ENCODE peak calls at places on chromosomes 13 and 19, in eight cellular contexts. B is left ventricle myocardium inferior, S is cardiac muscle cell, F is fibroblast of pulmonary artery, K is pancreas, L is AG04450, Q is fibroblast of the aortic adventitia, C is BJ. O is an unnamed sample.

GRCh38 chr13:42786696-42787095 is 5.3 kb downstream of the FAM216B start:
- DNase-seq in B (no peak), S (peak; percentile 5), F (no peak), K (no peak), L (no peak), Q (peak; percentile 18), C (no peak), O (no peak)

GRCh38 chr13:101709952-101710351 is 257.5 kb downstream of the ITGBL1 start:
- DNase-seq in B (no peak), S (no peak), F (no peak), K (no peak), L (no peak), Q (no peak), C (no peak), O (no peak)

GRCh38 chr13:60261432-60262351 is 98.0 kb upstream of the DIAPH3 start:
- DNase-seq in B (no peak), S (peak; percentile 4), F (no peak), K (peak; percentile 43), L (no peak), Q (no peak), C (no peak), O (no peak)

GRCh38 chr19:17947815-17948473 is 15.1 kb downstream of the CCDC124 start:
- DNase-seq in B (peak; percentile 91), S (peak; percentile 99), F (peak; percentile 94), K (peak; percentile 96), L (peak; percentile 70), Q (peak; percentile 84), C (peak; percentile 50), O (peak; percentile 68)

GRCh38 chr19:37932985-37933953 is 26.3 kb downstream of the SIPA1L3 start:
- DNase-seq in B (peak; percentile 16), S (no peak), F (peak; percentile 34), K (peak; percentile 54), L (peak; percentile 6), Q (peak; percentile 24), C (no peak), O (no peak)

GRCh38 chr13:28744091-28744536 is 25.3 kb upstream of the SLC46A3 start:
- DNase-seq in B (no peak), S (no peak), F (peak; percentile 92), K (no peak), L (no peak), Q (peak; percentile 61), C (no peak), O (peak; percentile 73)

GRCh38 chr19:33405491-33406461 is 32.3 kb downstream of the CEBPG start:
- DNase-seq in B (peak; percentile 17), S (no peak), F (no peak), K (peak; percentile 68), L (no peak), Q (no peak), C (no peak), O (no peak)

GRCh38 chr13:114146629-114147028 is 14.2 kb upstream of the RASA3 start:
- DNase-seq in B (no peak), S (peak; percentile 45), F (no peak), K (peak; percentile 45), L (no peak), Q (no peak), C (no peak), O (no peak)

GRCh38 chr13:99405966-99406365 is 95.3 kb upstream of the TM9SF2 start:
- DNase-seq in B (no peak), S (no peak), F (no peak), K (no peak), L (no peak), Q (no peak), C (no peak), O (no peak)
- TF ChIP-seq CTCF in B (no peak), S (no peak), F (no peak), K (no peak), L (no peak), Q (no peak), C (no peak), O (no peak)

GRCh38 chr19:44848036-44848804 is 2.1 kb downstream of the NECTIN2 start:
- DNase-seq in B (no peak), S (peak; percentile 44), F (peak; percentile 63), K (no peak), L (no peak), Q (peak; percentile 49), C (no peak), O (no peak)
- H3K4me3 ChIP-seq in B (peak overlapping the region; percentile 100), S (peak overlapping the region; percentile 78), F (peak overlapping the region; percentile 97), K (peak overlapping the region; percentile 92), L (peak overlapping the region; percentile 94), Q (peak overlapping the region; percentile 91), C (peak overlapping the region; percentile 69), O (peak overlapping the region; percentile 97)

GRCh38 chr13:23512762-23513395 is 57.3 kb upstream of the TNFRSF19 start:
- DNase-seq in B (no peak), S (no peak), F (no peak), K (no peak), L (no peak), Q (no peak), C (no peak), O (no peak)
- TF ChIP-seq CTCF in B (no peak), S (peak; percentile 7), F (no peak), K (no peak), L (peak; percentile 25), Q (peak; percentile 29), C (no peak), O (no peak)

GRCh38 chr13:108917581-108917980 is 288.2 kb downstream of the MYO16 start:
- DNase-seq in B (no peak), S (no peak), F (peak; percentile 49), K (no peak), L (no peak), Q (peak; percentile 73), C (no peak), O (peak; percentile 59)

GRCh38 chr13:108915095-108915633 is 285.8 kb downstream of the MYO16 start:
- DNase-seq in B (no peak), S (peak; percentile 38), F (peak; percentile 71), K (no peak), L (peak; percentile 27), Q (peak; percentile 76), C (no peak), O (peak; percentile 26)

GRCh38 chr13:108919036-108919907 is 289.9 kb downstream of the MYO16 start:
- DNase-seq in B (no peak), S (no peak), F (no peak), K (no peak), L (no peak), Q (no peak), C (peak; percentile 54), O (no peak)

GRCh38 chr13:108911807-108912206 is 282.4 kb downstream of the MYO16 start:
- DNase-seq in B (no peak), S (no peak), F (no peak), K (no peak), L (no peak), Q (no peak), C (no peak), O (no peak)

GRCh38 chr13:108915634-108916497 is 286.5 kb downstream of the MYO16 start:
- DNase-seq in B (peak; percentile 58), S (peak; percentile 38), F (peak; percentile 91), K (peak; percentile 85), L (peak; percentile 65), Q (peak; percentile 96), C (no peak), O (peak; percentile 90)
- H3K4me3 ChIP-seq in B (peak overlapping the region; percentile 14), S (no peak overlapping the region), F (peak overlapping the region; percentile 1), K (no peak overlapping the region), L (no peak overlapping the region), Q (peak overlapping the region; percentile 42), C (no peak overlapping the region), O (no peak overlapping the region)

DNA sequence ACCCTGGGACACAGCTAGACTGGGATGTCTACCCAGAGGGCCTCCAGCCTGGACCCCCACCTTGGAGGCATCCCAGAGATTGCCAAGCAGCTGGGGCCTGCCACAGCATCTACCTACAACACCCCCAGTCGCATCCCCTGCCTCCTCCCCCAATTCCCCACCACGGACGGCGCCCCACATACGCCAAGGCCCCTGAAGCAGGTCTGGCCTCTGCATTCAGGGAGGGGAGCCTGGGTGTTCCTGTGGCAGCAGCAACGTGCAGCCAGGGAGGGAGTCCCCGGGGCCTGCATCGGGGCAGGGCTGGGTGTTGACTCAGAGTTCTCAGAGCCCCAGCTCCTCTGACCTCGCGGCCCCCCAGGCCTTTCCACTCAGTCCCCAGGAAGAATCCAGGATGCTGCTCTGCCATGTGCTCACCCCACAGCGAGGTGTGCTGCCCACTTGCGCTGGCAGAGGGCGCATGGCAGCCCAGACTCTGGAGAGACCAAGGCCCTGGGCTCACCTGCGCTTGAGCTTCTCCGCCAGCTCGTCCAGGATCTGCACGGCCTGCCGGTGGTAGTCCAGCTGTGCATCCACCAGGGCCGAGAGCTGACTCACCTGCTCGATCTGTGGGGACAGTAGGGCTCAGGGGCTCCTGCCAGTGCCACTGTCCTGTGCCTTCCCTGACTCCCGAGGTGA is 19.6 kb downstream of the MPND start:
- DNase-seq in B (no peak), S (no peak), F (no peak), K (no peak), L (no peak), Q (no peak), C (no peak), O (no peak)
- TF ChIP-seq CTCF in B (no peak), S (no peak), F (peak; percentile 16), K (no peak), L (peak; percentile 31), Q (peak; percentile 32), C (peak; percentile 19), O (peak; percentile 21)

GRCh38 chr19:6737873-6738725 is 719 bp upstream of the GPR108 start:
- DNase-seq in B (peak; percentile 93), S (peak; percentile 83), F (peak; percentile 88), K (peak; percentile 98), L (peak; percentile 51), Q (peak; percentile 81), C (no peak), O (peak; percentile 49)
- H3K4me3 ChIP-seq in B (peak overlapping the region; percentile 93), S (no peak overlapping the region), F (no peak overlapping the region), K (no peak overlapping the region), L (no peak overlapping the region), Q (peak overlapping the region; percentile 20), C (no peak overlapping the region), O (no peak overlapping the region)

O was measured in astrocyte of the cerebellum.